ENCODE peak calls at places on chromosomes 11 and 22, in six cellular contexts. R is IMR-90, X is tibial artery, N is lower lobe of right lung, V is heart left ventricle, U is left ventricle myocardium inferior. S is an unnamed sample.

GRCh38 chr11:6298605-6299004 is 21.7 kb downstream of the CAVIN3 start:
- DNase-seq in V (no peak), X (no peak), N (no peak), R (no peak), U (peak; percentile 44), S (peak; percentile 53)

GRCh38 chr11:31106326-31106725 is 263.2 kb downstream of the DCDC1 start:
- DNase-seq in U (no peak), V (no peak), N (no peak), X (no peak), R (no peak), S (no peak)

GRCh38 chr11:64864473-64865285 is 13.7 kb downstream of the EHD1 start:
- DNase-seq in U (peak; percentile 75), R (peak; percentile 97), V (peak; percentile 86), X (peak; percentile 97), N (peak; percentile 61), S (peak; percentile 75)

GRCh38 chr22:26168934-26169311 is 339 bp upstream of the SEZ6L start:
- DNase-seq in N (no peak), X (no peak), U (peak; percentile 13), V (no peak), R (no peak), S (no peak)

GRCh38 chr11:69920500-69921428 is 101.5 kb upstream of the FGF3 start:
- DNase-seq in N (peak; percentile 30), X (peak; percentile 59), V (peak; percentile 57), U (no peak), R (no peak), S (no peak)

GRCh38 chr11:77503006-77503405 is 29.1 kb upstream of the PAK1 start:
- DNase-seq in V (no peak), X (no peak), N (no peak), U (no peak), R (peak; percentile 19), S (no peak)

GRCh38 chr22:23196165-23196564 is 15.9 kb downstream of the BCR start:
- DNase-seq in X (no peak), V (peak; percentile 30), N (no peak), R (no peak), U (no peak), S (no peak)

GRCh38 chr22:42662114-42663021 is 13.2 kb upstream of the CYB5R3 start:
- DNase-seq in R (peak; percentile 53), N (peak; percentile 86), V (peak; percentile 92), U (peak; percentile 85), X (peak; percentile 89), S (peak; percentile 85)

GRCh38 chr11:102226702-102227101 is 90.6 kb upstream of the BIRC3 start:
- DNase-seq in X (no peak), U (no peak), V (no peak), N (no peak), R (peak; percentile 88), S (no peak)

GRCh38 chr11:11992813-11993212 is 15.6 kb downstream of the DKK3 start:
- DNase-seq in R (no peak), N (no peak), U (no peak), V (no peak), X (no peak), S (no peak)

GRCh38 chr11:113163291-113164030 is 150.9 kb upstream of the TTC12 start:
- DNase-seq in V (no peak), X (no peak), N (no peak), U (no peak), R (no peak), S (no peak)

GRCh38 chr11:32309541-32310217 is 125.7 kb downstream of the WT1 start:
- DNase-seq in R (no peak), N (no peak), U (no peak), V (no peak), X (no peak), S (no peak)

GRCh38 chr22:29830585-29830984 is 7.5 kb downstream of the ASCC2 start:
- DNase-seq in U (peak; percentile 68), V (peak; percentile 70), N (no peak), R (no peak), X (no peak), S (no peak)

GRCh38 chr11:115885446-115885978 is 381.3 kb upstream of the CADM1 start:
- DNase-seq in V (no peak), N (no peak), R (no peak), U (no peak), X (no peak), S (no peak)

GRCh38 chr11:73137942-73138274 is 4.2 kb downstream of the FCHSD2 start:
- DNase-seq in U (no peak), N (no peak), X (no peak), R (no peak), V (no peak), S (no peak)

GRCh38 chr11:106480581-106481185 is 403.2 kb downstream of the AASDHPPT start:
- DNase-seq in X (no peak), V (no peak), N (no peak), U (no peak), R (peak; percentile 30), S (no peak)

GRCh38 chr11:67376022-67376386 is 2.6 kb upstream of the CLCF1 start:
- DNase-seq in R (no peak), V (no peak), N (no peak), X (no peak), U (no peak), S (no peak)

GRCh38 chr11:67372993-67373915 is at the start of gene CLCF1:
- DNase-seq in V (peak; percentile 88), N (peak; percentile 81), R (peak; percentile 81), X (peak; percentile 92), U (peak; percentile 69), S (peak; percentile 60)

GRCh38 chr11:67375320-67376021 is 2.1 kb upstream of the CLCF1 start:
- DNase-seq in U (no peak), V (no peak), X (no peak), R (no peak), N (no peak), S (no peak)

GRCh38 chr11:67373916-67374570 is 645 bp upstream of the CLCF1 start:
- DNase-seq in V (peak; percentile 86), X (peak; percentile 94), U (peak; percentile 53), R (peak; percentile 96), N (peak; percentile 89), S (peak; percentile 77)

DNA sequence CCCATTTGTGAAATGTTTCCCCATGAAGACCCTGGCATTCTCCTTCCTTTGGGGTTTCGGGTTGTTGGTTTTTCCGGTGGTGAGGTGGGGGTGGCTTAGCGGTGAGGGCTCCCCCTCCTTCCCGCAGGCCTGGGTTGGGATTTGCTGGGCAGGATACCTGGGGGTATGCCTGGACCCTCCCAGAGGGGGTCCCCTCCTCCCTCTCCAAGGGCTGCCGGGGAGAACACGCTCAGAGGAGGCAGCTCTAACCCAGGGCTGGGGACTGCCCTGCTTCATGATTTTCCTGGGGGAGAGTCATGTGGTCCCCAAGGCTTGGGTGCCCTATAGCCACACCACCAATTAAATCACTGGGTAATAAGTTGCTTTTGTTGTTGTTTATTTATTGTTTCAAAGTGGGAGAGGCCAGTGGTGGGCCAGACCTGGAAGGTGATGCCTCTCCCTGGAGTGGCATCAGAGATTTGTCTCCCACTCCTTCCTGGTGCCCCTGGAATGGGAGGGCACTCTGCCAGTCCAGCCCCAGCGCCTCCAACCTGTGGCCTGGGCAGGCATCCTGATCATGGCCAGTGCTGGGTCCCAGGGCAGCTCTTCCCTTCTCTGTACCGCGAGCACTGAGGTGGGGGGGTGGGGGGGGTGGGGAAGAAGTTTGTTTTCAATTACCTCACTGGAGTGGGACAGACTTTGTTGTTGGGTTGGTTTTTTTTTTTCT is 1.3 kb upstream of the CLCF1 start:
- DNase-seq in R (no peak), V (no peak), N (no peak), U (no peak), X (no peak), S (no peak)
- H3K4me1 ChIP-seq in R (peaks cover 42% of the 10 kb centered on the region), V (peaks cover 30% of the 10 kb centered on the region), N (peaks cover 40% of the 10 kb centered on the region), U (peaks cover 43% of the 10 kb centered on the region), X (peaks cover 6% of the 10 kb centered on the region), S (peaks cover 40% of the 10 kb centered on the region)

GRCh38 chr22:49092751-49093150 is 734.9 kb downstream of the BRD1 start:
- DNase-seq in N (peak; percentile 23), U (no peak), X (no peak), V (no peak), R (no peak), S (no peak)
- H3K9me3 ChIP-seq in N (no peaks in the 10 kb centered on the region), U (no peaks in the 10 kb centered on the region), X (no peaks in the 10 kb centered on the region), V (no peaks in the 10 kb centered on the region), R (peaks cover 59% of the 10 kb centered on the region), S (no peaks in the 10 kb centered on the region)

GRCh38 chr11:128904303-128904871 is 13.2 kb downstream of the KCNJ5 start:
- DNase-seq in R (no peak), X (no peak), V (no peak), N (no peak), U (no peak), S (no peak)
- H3K4me1 ChIP-seq in R (peaks cover 19% of the 10 kb centered on the region), X (no peaks in the 10 kb centered on the region), V (peaks cover 23% of the 10 kb centered on the region), N (peaks cover 59% of the 10 kb centered on the region), U (peaks cover 58% of the 10 kb centered on the region), S (no peaks in the 10 kb centered on the region)

GRCh38 chr22:21832291-21833290 is 34.9 kb downstream of the MAPK1 start:
- DNase-seq in V (no peak), X (no peak), R (peak; percentile 9), U (no peak), N (no peak), S (peak; percentile 21)

GRCh38 chr22:21839765-21840140 is 27.7 kb downstream of the MAPK1 start:
- DNase-seq in V (no peak), R (no peak), U (no peak), N (no peak), X (no peak), S (no peak)

GRCh38 chr22:21837184-21837979 is 30.1 kb downstream of the MAPK1 start:
- DNase-seq in U (no peak), X (no peak), V (no peak), N (no peak), R (peak; percentile 91), S (no peak)

GRCh38 chr22:21835378-21835777 is 32.1 kb downstream of the MAPK1 start:
- DNase-seq in U (no peak), X (no peak), N (no peak), V (no peak), R (no peak), S (peak; percentile 21)

DNA sequence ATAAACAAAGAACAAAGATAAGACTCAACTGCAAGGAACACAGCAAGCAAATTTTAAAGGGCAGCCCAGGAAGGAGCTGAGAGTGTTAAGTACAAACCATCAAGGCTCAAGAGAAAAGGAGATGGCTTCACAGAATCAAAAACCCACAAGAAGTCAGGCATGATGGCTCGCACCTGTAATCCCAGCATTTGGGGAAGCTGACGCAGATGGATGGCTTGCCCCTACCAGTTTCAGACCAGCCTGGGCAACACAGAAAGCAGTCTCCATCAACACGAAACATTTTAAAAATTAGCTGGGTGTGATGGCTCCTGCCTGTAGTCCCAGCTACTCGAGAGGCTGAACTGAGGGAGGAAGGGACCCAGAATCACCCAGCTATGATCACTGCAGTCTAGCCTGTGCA is 32.6 kb downstream of the MAPK1 start:
- DNase-seq in R (no peak), U (no peak), V (no peak), X (no peak), N (no peak), S (peak; percentile 90)
- H3K9me3 ChIP-seq in R (no peaks in the 10 kb centered on the region), U (no peaks in the 10 kb centered on the region), V (no peaks in the 10 kb centered on the region), X (no peaks in the 10 kb centered on the region), N (no peaks in the 10 kb centered on the region), S (no peaks in the 10 kb centered on the region)

S was measured in OCI-LY7.